ENCODE peak calls at places on chromosome 4, in nine cellular contexts. C is mammary epithelial cell; V is fibroblast of lung; Y is fibroblast of mammary gland; U is AG10803; A is choroid plexus epithelial cell; Q is CD8-positive, alpha-beta T cell; N is AG09309; M is psoas muscle. J is an unnamed sample.

GRCh38 chr4:26749867-26750266 is 110.8 kb upstream of the STIM2 start:
- DNase-seq in C (no peak), V (no peak), Y (no peak), U (no peak), A (no peak), Q (no peak), N (no peak), M (no peak), J (no peak)

GRCh38 chr4:155552180-155552579 is 114.5 kb upstream of the GUCY1A1 start:
- DNase-seq in C (peak; percentile 55), V (no peak), Y (peak; percentile 52), U (no peak), A (no peak), Q (no peak), N (no peak), M (no peak), J (no peak)

GRCh38 chr4:36172650-36173049 is 71.7 kb downstream of the ARAP2 start:
- DNase-seq in C (no peak), V (no peak), Y (no peak), U (no peak), A (no peak), Q (no peak), N (no peak), M (no peak), J (no peak)

GRCh38 chr4:78360466-78360865 is 191.1 kb upstream of the ANXA3 start:
- DNase-seq in C (no peak), V (no peak), Y (no peak), U (no peak), A (no peak), Q (no peak), N (no peak), M (no peak), J (no peak)

GRCh38 chr4:186624951-186625350 is 69.6 kb upstream of the MTNR1A start:
- DNase-seq in C (no peak), V (peak; percentile 47), Y (peak; percentile 45), U (peak; percentile 96), A (peak; percentile 88), Q (no peak), N (peak; percentile 80), M (no peak), J (no peak)

GRCh38 chr4:167196386-167196785 is 37.9 kb downstream of the SPOCK3 start:
- DNase-seq in C (peak; percentile 9), V (no peak), Y (peak; percentile 0), U (no peak), A (peak; percentile 1), Q (no peak), N (no peak), M (no peak), J (no peak)

GRCh38 chr4:118888666-118889312 is at the start of gene SYNPO2:
- DNase-seq in C (peak; percentile 78), V (peak; percentile 84), Y (peak; percentile 81), U (peak; percentile 81), A (peak; percentile 93), Q (no peak), N (peak; percentile 31), M (peak; percentile 87), J (peak; percentile 55)

GRCh38 chr4:8038702-8039251 is 99.1 kb upstream of the AFAP1 start:
- DNase-seq in C (no peak), V (no peak), Y (no peak), U (no peak), A (no peak), Q (no peak), N (no peak), M (no peak), J (no peak)

GRCh38 chr4:186144180-186144579 is 39.7 kb downstream of the FAM149A start:
- DNase-seq in C (peak; percentile 29), V (peak; percentile 48), Y (peak; percentile 40), U (peak; percentile 25), A (peak; percentile 62), Q (no peak), N (no peak), M (no peak), J (peak; percentile 24)

GRCh38 chr4:54332577-54332976 is 103.5 kb downstream of the PDGFRA start:
- DNase-seq in C (no peak), V (no peak), Y (no peak), U (no peak), A (no peak), Q (no peak), N (no peak), M (no peak), J (no peak)

GRCh38 chr4:26812049-26812729 is 48.5 kb upstream of the STIM2 start:
- DNase-seq in C (peak; percentile 42), V (no peak), Y (no peak), U (no peak), A (no peak), Q (no peak), N (no peak), M (no peak), J (no peak)

GRCh38 chr4:183333983-183334382 is 11.8 kb upstream of the CLDN24 start:
- DNase-seq in C (peak; percentile 60), V (no peak), Y (no peak), U (no peak), A (no peak), Q (no peak), N (no peak), M (no peak), J (no peak)

GRCh38 chr4:170386974-170387373 is 297.2 kb upstream of the AADAT start:
- DNase-seq in C (peak; percentile 40), V (no peak), Y (peak; percentile 91), U (peak; percentile 61), A (peak; percentile 86), Q (no peak), N (no peak), M (no peak), J (no peak)

GRCh38 chr4:112523764-112524505 is 8.0 kb upstream of the NEUROG2 start:
- DNase-seq in C (peak; percentile 67), V (no peak), Y (no peak), U (no peak), A (no peak), Q (peak; percentile 67), N (no peak), M (peak; percentile 76), J (no peak)

GRCh38 chr4:77074961-77075855 is 581 bp downstream of the CCNI start:
- DNase-seq in C (peak; percentile 76), V (peak; percentile 63), Y (peak; percentile 70), U (peak; percentile 69), A (peak; percentile 71), Q (peak; percentile 71), N (no peak), M (peak; percentile 86), J (peak; percentile 87)

GRCh38 chr4:26441110-26441509 is 49.2 kb downstream of the CCKAR start:
- DNase-seq in C (no peak), V (peak; percentile 70), Y (peak; percentile 68), U (peak; percentile 59), A (peak; percentile 72), Q (no peak), N (peak; percentile 28), M (no peak), J (no peak)

GRCh38 chr4:140937866-140938265 is 181.7 kb upstream of the TBC1D9 start:
- DNase-seq in C (no peak), V (peak; percentile 29), Y (peak; percentile 69), U (peak; percentile 90), A (peak; percentile 80), Q (no peak), N (peak; percentile 83), M (no peak), J (no peak)

GRCh38 chr4:113003841-113004240 is 45.6 kb upstream of the ANK2 start:
- DNase-seq in C (peak; percentile 66), V (no peak), Y (peak; percentile 59), U (no peak), A (no peak), Q (no peak), N (no peak), M (no peak), J (no peak)

DNA sequence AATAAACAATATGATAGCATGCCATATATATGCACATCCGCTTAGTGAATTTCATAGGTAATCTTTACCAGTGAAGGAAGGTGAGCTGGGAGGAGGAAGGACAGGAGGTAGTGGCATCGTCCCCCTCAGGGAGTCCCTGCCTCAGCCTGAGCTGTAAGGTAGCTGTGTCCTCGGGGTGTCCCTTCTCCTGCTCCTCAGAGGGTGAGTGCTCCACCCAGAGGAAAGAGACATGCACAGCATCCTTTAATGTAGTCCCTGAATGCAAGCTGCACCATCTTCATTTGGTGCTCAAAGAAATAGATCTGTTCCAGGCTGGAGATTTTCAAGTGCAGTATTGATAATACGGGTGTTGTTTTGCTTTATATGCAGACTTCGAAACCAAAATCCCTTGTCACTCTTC is 330.4 kb upstream of the SFRP2 start:
- DNase-seq in C (no peak), V (no peak), Y (peak; percentile 36), U (peak; percentile 30), A (no peak), Q (no peak), N (no peak), M (no peak), J (no peak)
- TF ChIP-seq CTCF in C (peak; percentile 25), V (no peak), Y (peak; percentile 49), U (peak; percentile 51), A (no peak), Q (no peak), N (no peak), M (no peak), J (no peak)

GRCh38 chr4:86972997-86973396 is 38.2 kb downstream of the AFF1 start:
- DNase-seq in C (peak; percentile 30), V (peak; percentile 33), Y (no peak), U (no peak), A (peak; percentile 31), Q (no peak), N (no peak), M (peak; percentile 54), J (peak; percentile 43)
- H3K4me3 ChIP-seq in C (no peak overlapping the region), V (no peak overlapping the region), Y (no peak overlapping the region), U (no peak overlapping the region), A (no peak overlapping the region), Q (no peak overlapping the region), N (no peak overlapping the region), M (no peak overlapping the region), J (no peak overlapping the region)

GRCh38 chr4:56840559-56840958 is 19.1 kb upstream of the SPINK2 start:
- DNase-seq in C (no peak), V (no peak), Y (no peak), U (no peak), A (no peak), Q (no peak), N (no peak), M (no peak), J (no peak)

GRCh38 chr4:56844817-56845580 is 23.5 kb upstream of the SPINK2 start:
- DNase-seq in C (no peak), V (no peak), Y (no peak), U (no peak), A (peak; percentile 19), Q (no peak), N (no peak), M (no peak), J (no peak)

DNA sequence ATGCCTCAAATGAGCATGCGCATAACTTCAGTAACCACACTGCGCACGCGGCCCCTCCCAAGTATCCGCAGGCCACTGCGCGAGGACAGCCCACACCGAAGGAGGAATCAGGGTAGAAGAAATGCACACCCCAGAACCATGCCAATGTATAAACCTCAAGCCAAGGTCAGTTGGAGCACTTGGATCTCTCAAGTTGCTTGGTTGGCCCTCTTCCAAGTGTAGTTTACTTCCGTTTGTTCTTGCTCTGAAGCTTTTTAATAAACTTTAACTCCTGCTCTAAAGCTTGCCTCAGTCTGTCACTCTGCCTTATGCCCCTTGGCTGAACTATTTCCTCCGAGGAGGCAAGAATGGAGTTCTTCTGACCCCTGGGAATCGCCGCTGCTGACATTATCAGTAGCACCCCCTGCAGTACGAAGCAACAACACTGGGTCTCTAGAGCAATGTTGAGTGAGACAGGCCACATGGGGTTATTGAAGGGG is 22.0 kb upstream of the SPINK2 start:
- DNase-seq in C (no peak), V (peak; percentile 28), Y (no peak), U (no peak), A (peak; percentile 64), Q (no peak), N (no peak), M (no peak), J (no peak)
- TF ChIP-seq CTCF in C (no peak), V (no peak), Y (no peak), U (no peak), A (peak; percentile 41), Q (no peak), N (no peak), M (no peak), J (no peak)

GRCh38 chr4:20251796-20252655 is at the start of gene SLIT2:
- DNase-seq in C (peak; percentile 55), V (peak; percentile 81), Y (peak; percentile 75), U (peak; percentile 85), A (peak; percentile 84), Q (no peak), N (no peak), M (peak; percentile 90), J (peak; percentile 89)
- H3K4me3 ChIP-seq in C (peak within 1 kb of the TSS; percentile 62), V (peak within 1 kb of the TSS; percentile 73), Y (peak within 1 kb of the TSS; percentile 79), U (peak within 1 kb of the TSS; percentile 89), A (peak within 1 kb of the TSS; percentile 73), Q (no peak within 1 kb of the TSS), N (peak within 1 kb of the TSS; percentile 87), M (peak within 1 kb of the TSS; percentile 77), J (peak within 1 kb of the TSS; percentile 60)

J was measured in adrenal gland.